ENCODE peak calls at places on chromosomes 3 and 15, in six cellular contexts. N, C, Z, W, Y and J are unnamed samples.

GRCh38 chr3:71532639-71533395 is 50.7 kb downstream of the FOXP1 start:
- ATAC-seq in N (no peak), C (no peak), Z (no peak), W (no peak), Y (no peak), J (peak; percentile 69)

GRCh38 chr15:93141373-93141790 is 52.4 kb upstream of the RGMA start:
- ATAC-seq in N (peak; percentile 97), C (no peak), Z (no peak), W (no peak), Y (no peak), J (no peak)

GRCh38 chr3:135271562-135272290 is 476.7 kb downstream of the EPHB1 start:
- ATAC-seq in N (no peak), C (no peak), Z (no peak), W (peak; percentile 75), Y (no peak), J (peak; percentile 51)

GRCh38 chr15:100301905-100302431 is 39.8 kb downstream of the ADAMTS17 start:
- ATAC-seq in N (no peak), C (no peak), Z (no peak), W (no peak), Y (no peak), J (no peak)

GRCh38 chr15:69342460-69343076 is 43.9 kb downstream of the PAQR5 start:
- ATAC-seq in N (no peak), C (no peak), Z (no peak), W (no peak), Y (no peak), J (no peak)

GRCh38 chr3:38746641-38747040 is 69.4 kb downstream of the SCN10A start:
- ATAC-seq in N (no peak), C (no peak), Z (no peak), W (no peak), Y (no peak), J (no peak)

GRCh38 chr3:40912461-40912860 is 286.8 kb upstream of the CTNNB1 start:
- ATAC-seq in N (no peak), C (no peak), Z (no peak), W (peak; percentile 53), Y (no peak), J (no peak)

GRCh38 chr3:119716998-119717397 is 14.2 kb downstream of the CFAP91 start:
- ATAC-seq in N (no peak), C (no peak), Z (peak; percentile 100), W (peak; percentile 95), Y (no peak), J (no peak)

GRCh38 chr3:113218679-113219040 is 7.3 kb downstream of the BOC start:
- ATAC-seq in N (no peak), C (no peak), Z (no peak), W (no peak), Y (no peak), J (no peak)

GRCh38 chr3:69999191-70000027 is at the start of gene SAMMSON:
- ATAC-seq in N (no peak), C (no peak), Z (peak; percentile 63), W (no peak), Y (peak; percentile 58), J (no peak)

GRCh38 chr3:157540656-157541055 is 37.4 kb upstream of the VEPH1 start:
- ATAC-seq in N (no peak), C (no peak), Z (no peak), W (no peak), Y (no peak), J (no peak)

GRCh38 chr3:61530355-61530754 is 31.0 kb upstream of the PTPRG start:
- ATAC-seq in N (no peak), C (no peak), Z (peak; percentile 64), W (peak; percentile 83), Y (no peak), J (no peak)

GRCh38 chr15:51366911-51367310 is 25.5 kb downstream of the GLDN start:
- ATAC-seq in N (no peak), C (no peak), Z (peak; percentile 82), W (peak; percentile 66), Y (peak; percentile 51), J (peak; percentile 89)

GRCh38 chr3:157120071-157120892 is 39.7 kb downstream of the CCNL1 start:
- ATAC-seq in N (no peak), C (no peak), Z (peak; percentile 93), W (peak; percentile 87), Y (no peak), J (no peak)

GRCh38 chr15:66705277-66705927 is 3.4 kb downstream of the SMAD6 start:
- ATAC-seq in N (no peak), C (no peak), Z (no peak), W (no peak), Y (no peak), J (no peak)